ENCODE peak calls at places on chromosome 10, in nine cellular contexts. X is upper lobe of right lung; B is mesendoderm; A is GM23248; M is heart right ventricle; V is tibial nerve; Z is CD8-positive, alpha-beta T cell; Y is left lung; F is SJSA1. E is an unnamed sample.

GRCh38 chr10:50326757-50327701 is 75.7 kb upstream of the ASAH2 start:
- DNase-seq in X (no peak), F (peak; percentile 64), Z (no peak), Y (no peak), V (no peak), A (peak; percentile 80), M (peak; percentile 9), B (no peak), E (peak; percentile 57)

GRCh38 chr10:95540514-95541052 is 20.6 kb downstream of the SORBS1 start:
- DNase-seq in B (no peak), F (no peak), Y (no peak), X (no peak), M (no peak), A (no peak), Z (no peak), V (no peak), E (no peak)

GRCh38 chr10:108788891-108789290 is 1134.4 kb downstream of the XPNPEP1 start:
- DNase-seq in M (no peak), F (no peak), A (peak; percentile 10), Z (no peak), Y (no peak), X (no peak), V (no peak), B (no peak), E (no peak)

GRCh38 chr10:17214486-17214885 is 13.0 kb upstream of the TRDMT1 start:
- DNase-seq in V (no peak), X (no peak), Z (no peak), M (no peak), A (peak; percentile 66), F (no peak), B (no peak), Y (no peak), E (no peak)

GRCh38 chr10:125087191-125087896 is 73.0 kb downstream of the CTBP2 start:
- DNase-seq in V (no peak), F (no peak), Z (no peak), X (peak; percentile 37), A (no peak), Y (no peak), M (no peak), B (no peak), E (peak; percentile 16)

GRCh38 chr10:20855398-20856038 is 41.6 kb downstream of the NEBL start:
- DNase-seq in Z (no peak), V (no peak), A (peak; percentile 69), M (no peak), X (no peak), F (no peak), Y (no peak), B (peak; percentile 27), E (no peak)

GRCh38 chr10:110498087-110498981 is 627 bp downstream of the DUSP5 start:
- DNase-seq in B (peak; percentile 67), F (peak; percentile 64), M (peak; percentile 45), V (peak; percentile 20), Z (peak; percentile 36), A (peak; percentile 87), Y (peak; percentile 91), X (peak; percentile 84), E (peak; percentile 83)

GRCh38 chr10:30282226-30282625 is 66.9 kb downstream of the MTPAP start:
- DNase-seq in F (no peak), M (no peak), V (no peak), B (no peak), X (no peak), Z (no peak), A (peak; percentile 16), Y (no peak), E (no peak)

GRCh38 chr10:23474081-23474480 is 35.2 kb downstream of the OTUD1 start:
- DNase-seq in M (no peak), X (no peak), Y (no peak), F (no peak), B (no peak), V (no peak), A (no peak), Z (no peak), E (no peak)

GRCh38 chr10:97318772-97319651 is at the start of gene FRAT1:
- DNase-seq in X (peak; percentile 97), V (peak; percentile 78), A (peak; percentile 92), B (peak; percentile 92), Y (peak; percentile 96), Z (peak; percentile 86), F (peak; percentile 94), M (peak; percentile 93), E (peak; percentile 96)

GRCh38 chr10:98028168-98028770 is 2.2 kb downstream of the CRTAC1 start:
- DNase-seq in M (peak; percentile 53), B (peak; percentile 89), Z (peak; percentile 38), F (no peak), A (peak; percentile 52), Y (no peak), X (peak; percentile 79), V (no peak), E (peak; percentile 70)

GRCh38 chr10:17125316-17125715 is 4.3 kb downstream of the CUBN start:
- DNase-seq in B (no peak), A (no peak), M (no peak), V (no peak), X (no peak), F (no peak), Z (no peak), Y (no peak), E (no peak)

GRCh38 chr10:44983895-44984278 is 5.3 kb upstream of the DEPP1 start:
- DNase-seq in V (no peak), Z (no peak), B (no peak), A (no peak), X (no peak), M (no peak), F (no peak), Y (no peak), E (peak; percentile 12)

GRCh38 chr10:73819513-73820093 is 8.2 kb upstream of the NDST2 start:
- DNase-seq in X (peak; percentile 93), Z (no peak), B (peak; percentile 30), Y (peak; percentile 91), V (no peak), F (no peak), M (no peak), A (peak; percentile 40), E (no peak)

GRCh38 chr10:132187421-132188138 is 832 bp downstream of the DPYSL4 start:
- DNase-seq in Y (peak; percentile 69), X (no peak), M (no peak), A (peak; percentile 39), V (no peak), F (no peak), Z (no peak), B (no peak), E (peak; percentile 64)

DNA sequence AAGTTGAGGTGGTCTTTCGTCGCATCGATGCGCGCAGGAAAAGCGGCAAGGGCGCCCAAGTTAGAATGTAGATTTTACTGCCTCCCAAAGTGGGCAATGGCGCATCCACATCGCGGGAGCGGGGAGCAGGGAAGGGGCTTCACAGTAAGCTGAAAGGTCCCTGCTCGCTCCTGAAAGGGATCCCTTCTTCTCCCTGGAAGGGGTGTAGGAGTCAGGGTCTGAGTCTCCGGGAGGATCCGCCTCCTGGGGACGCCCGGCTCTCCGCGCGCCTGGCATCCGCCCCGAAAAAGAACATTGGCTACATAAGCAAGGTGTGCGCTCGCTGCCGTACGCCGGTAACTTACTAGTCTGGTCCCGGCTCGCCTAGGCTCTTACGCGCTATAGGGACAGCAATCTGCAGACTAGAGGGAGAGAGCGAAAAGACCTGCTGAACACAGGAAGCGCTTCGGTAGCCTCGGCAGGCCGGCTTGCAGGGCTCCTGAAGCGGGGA is 802 bp downstream of the UNC5B start:
- DNase-seq in Z (no peak), V (no peak), Y (no peak), M (no peak), F (no peak), B (peak; percentile 86), X (peak; percentile 81), A (peak; percentile 88), E (peak; percentile 80)
- H3K27ac ChIP-seq in Z (no peak overlapping the region), V (peak overlapping the region; percentile 77), Y (peak overlapping the region; percentile 70), M (peak overlapping the region; percentile 88), F (no peak overlapping the region), B (peak overlapping the region; percentile 73), X (peak overlapping the region; percentile 73), A (peak overlapping the region; percentile 39), E (peak overlapping the region; percentile 80)

GRCh38 chr10:102118867-102119266 is 1.3 kb downstream of the LDB1 start:
- DNase-seq in Y (no peak), Z (peak; percentile 5), F (no peak), X (peak; percentile 75), V (peak; percentile 17), A (peak; percentile 53), B (peak; percentile 67), M (peak; percentile 32), E (peak; percentile 71)
- H3K27ac ChIP-seq in Y (peak overlapping the region; percentile 93), Z (peak overlapping the region; percentile 98), F (peak overlapping the region; percentile 69), X (peak overlapping the region; percentile 99), V (peak overlapping the region; percentile 98), A (peak overlapping the region; percentile 87), B (peak overlapping the region; percentile 27), M (peak overlapping the region; percentile 94), E (peak overlapping the region; percentile 95)

DNA sequence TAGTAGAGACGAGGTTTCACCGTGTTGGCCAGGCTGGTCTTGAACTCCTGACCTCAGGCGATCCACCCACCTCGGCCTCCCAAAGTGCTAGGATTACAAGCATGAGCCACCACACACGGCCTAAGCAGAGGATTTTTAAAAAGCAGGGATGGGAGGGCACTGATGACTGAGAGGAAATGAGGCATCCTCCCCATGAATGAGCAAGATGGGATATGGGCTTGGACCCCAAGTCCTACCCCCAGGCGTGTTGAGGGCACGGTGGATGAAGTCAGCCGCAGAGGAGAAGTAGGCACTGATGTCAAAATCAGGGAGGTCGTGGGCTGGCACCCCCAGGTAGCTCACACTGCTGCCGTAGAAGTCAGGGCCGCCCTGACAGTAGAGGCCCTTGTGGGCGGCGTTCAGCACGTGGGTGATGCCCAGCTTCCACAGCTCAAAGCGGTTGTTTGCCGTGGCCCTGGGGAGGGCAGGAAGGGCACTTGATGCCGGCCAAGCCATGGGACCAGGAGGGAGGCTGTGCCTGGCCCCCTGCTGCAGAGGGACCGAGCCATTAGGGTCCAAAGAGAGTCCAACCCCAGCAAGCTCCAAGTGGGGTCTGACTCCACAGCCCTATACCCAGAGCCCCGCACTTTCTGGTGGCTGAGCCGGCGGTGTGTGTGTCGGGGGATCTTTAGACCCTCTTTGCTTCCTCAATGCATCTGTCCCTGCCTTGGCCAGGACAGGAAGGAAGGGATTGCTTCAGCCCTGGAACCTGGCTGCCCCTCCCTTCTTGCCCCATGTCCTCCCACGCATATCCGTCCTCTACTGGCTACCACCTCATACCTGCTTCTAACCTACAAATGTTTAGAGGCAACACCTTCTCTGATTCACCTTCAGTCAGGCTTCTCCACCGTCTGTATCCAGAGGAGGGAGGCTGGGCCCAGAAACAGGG is 3.4 kb upstream of the SAMD8 start:
- DNase-seq in M (no peak), X (no peak), B (no peak), A (no peak), Z (no peak), Y (no peak), F (no peak), V (no peak), E (no peak)
- H3K27ac ChIP-seq in M (no peak overlapping the region), X (no peak overlapping the region), B (peak overlapping the region; percentile 43), A (no peak overlapping the region), Z (no peak overlapping the region), Y (peak overlapping the region; percentile 74), F (no peak overlapping the region), V (no peak overlapping the region), E (no peak overlapping the region)

DNA sequence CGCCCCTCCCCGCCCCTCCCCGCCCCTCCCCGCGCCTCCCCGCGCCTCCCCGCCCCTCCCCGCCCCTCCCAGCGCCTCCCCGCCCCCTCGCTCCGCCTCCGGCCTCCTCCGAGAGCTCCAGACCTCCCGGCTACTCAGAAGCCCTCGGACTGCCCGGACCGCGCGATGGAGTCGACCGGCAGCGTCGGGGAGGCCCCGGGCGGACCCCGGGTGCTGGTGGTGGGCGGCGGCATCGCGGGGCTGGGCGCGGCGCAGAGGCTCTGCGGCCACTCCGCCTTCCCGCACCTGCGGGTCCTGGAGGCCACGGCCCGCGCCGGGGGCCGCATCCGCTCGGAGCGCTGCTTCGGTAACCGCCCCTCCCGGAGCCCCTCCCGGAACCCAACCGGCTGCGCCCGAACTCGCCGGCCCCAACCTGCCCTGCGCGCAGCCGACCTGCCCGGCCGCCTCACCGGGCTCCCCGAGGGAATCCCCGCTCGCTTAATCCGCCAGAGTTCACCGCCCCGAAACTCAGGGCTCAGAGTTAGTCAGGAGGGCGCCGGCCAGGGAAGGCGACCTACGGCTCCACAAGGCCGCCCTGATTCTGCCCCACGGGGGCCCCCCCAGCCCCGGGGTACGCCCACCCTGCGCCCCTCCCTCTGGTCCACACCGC is at the start of gene PAOX:
- DNase-seq in B (peak; percentile 56), X (peak; percentile 89), Z (peak; percentile 34), F (peak; percentile 51), M (peak; percentile 74), Y (peak; percentile 92), A (peak; percentile 71), V (peak; percentile 55), E (peak; percentile 77)
- H3K27ac ChIP-seq in B (no peak within 1 kb of the TSS), X (peak within 1 kb of the TSS; percentile 82), Z (peak within 1 kb of the TSS; percentile 40), F (no peak within 1 kb of the TSS), M (peak within 1 kb of the TSS; percentile 85), Y (peak within 1 kb of the TSS; percentile 76), A (no peak within 1 kb of the TSS), V (peak within 1 kb of the TSS; percentile 95), E (peak within 1 kb of the TSS; percentile 66)

E was measured in right cardiac atrium.